ENCODE peak calls at places on chromosomes 13 and 19, in ten cellular contexts. Q is brain microvascular endothelial cell; O is WTC11; A is upper lobe of left lung; K is activated CD8-positive, alpha-beta T cell treated with anti-CD3 and anti-CD28 coated beads for 36 hours; Y is PC-9; V is MCF 10A; J is B cell; D is epithelial cell of esophagus; R is cardiac muscle cell. G is an unnamed sample.
A peak's percentile ranks its signal among the peaks of the same experiment; 100 is the strongest.

GRCh38 chr19:49502866-49503581 is 6.8 kb downstream of the RPS11 start:
- DNase-seq in Q (peak; percentile 47), O (no peak), A (peak; percentile 45), K (peak; percentile 60), Y (peak; percentile 46), V (peak; percentile 73), J (no peak), D (peak; percentile 73), R (peak; percentile 94), G (no peak)

GRCh38 chr19:5230730-5231555 is 109.7 kb downstream of the PTPRS start:
- DNase-seq in Q (no peak), O (no peak), A (no peak), K (no peak), Y (no peak), V (no peak), J (no peak), D (no peak), R (no peak), G (no peak)

GRCh38 chr13:35283856-35284255 is 192.6 kb downstream of the MAB21L1 start:
- DNase-seq in Q (no peak), O (no peak), A (no peak), K (no peak), Y (peak; percentile 43), V (peak; percentile 59), J (no peak), D (peak; percentile 83), R (peak; percentile 22), G (no peak)

GRCh38 chr19:41341669-41342490 is 11.8 kb downstream of the TGFB1 start:
- DNase-seq in Q (no peak), O (peak; percentile 56), A (peak; percentile 57), K (no peak), Y (no peak), V (no peak), J (peak; percentile 62), D (no peak), R (no peak), G (no peak)

GRCh38 chr13:29901714-29902631 is 51.6 kb upstream of the UBL3 start:
- DNase-seq in Q (peak; percentile 97), O (no peak), A (peak; percentile 42), K (peak; percentile 52), Y (peak; percentile 84), V (peak; percentile 94), J (no peak), D (peak; percentile 87), R (peak; percentile 98), G (no peak)

GRCh38 chr13:23673867-23674605 is 103.8 kb downstream of the TNFRSF19 start:
- DNase-seq in Q (no peak), O (no peak), A (no peak), K (no peak), Y (no peak), V (no peak), J (no peak), D (peak; percentile 41), R (no peak), G (no peak)

GRCh38 chr19:40549007-40549708 is 27.5 kb upstream of the SHKBP1 start:
- DNase-seq in Q (peak; percentile 14), O (peak; percentile 96), A (peak; percentile 73), K (peak; percentile 87), Y (no peak), V (peak; percentile 67), J (peak; percentile 79), D (peak; percentile 69), R (peak; percentile 54), G (peak; percentile 40)

GRCh38 chr19:7391218-7391670 is 42.5 kb downstream of the ARHGEF18 start:
- DNase-seq in Q (peak; percentile 66), O (no peak), A (no peak), K (no peak), Y (peak; percentile 92), V (peak; percentile 92), J (no peak), D (peak; percentile 99), R (peak; percentile 83), G (no peak)

GRCh38 chr19:11849264-11849615 is 714 bp downstream of the ZNF439 start:
- DNase-seq in Q (no peak), O (no peak), A (no peak), K (peak; percentile 50), Y (no peak), V (no peak), J (peak; percentile 58), D (no peak), R (no peak), G (no peak)

GRCh38 chr13:24389506-24389905 is 80.1 kb downstream of the C1QTNF9 start:
- DNase-seq in Q (no peak), O (no peak), A (no peak), K (no peak), Y (no peak), V (no peak), J (no peak), D (no peak), R (no peak), G (no peak)

GRCh38 chr19:12117203-12117970 is 22.8 kb downstream of the ZNF20 start:
- DNase-seq in Q (no peak), O (peak; percentile 40), A (no peak), K (no peak), Y (no peak), V (no peak), J (no peak), D (no peak), R (no peak), G (no peak)

GRCh38 chr13:97567510-97568243 is 133.7 kb downstream of the RAP2A start:
- DNase-seq in Q (no peak), O (no peak), A (peak; percentile 83), K (no peak), Y (peak; percentile 90), V (peak; percentile 90), J (no peak), D (peak; percentile 92), R (peak; percentile 83), G (no peak)

GRCh38 chr13:62371737-62372136 is 956.1 kb upstream of the PCDH20 start:
- DNase-seq in Q (no peak), O (no peak), A (no peak), K (no peak), Y (no peak), V (no peak), J (no peak), D (no peak), R (no peak), G (no peak)

GRCh38 chr19:53540091-53540490 is 2.1 kb downstream of the ZNF331 start:
- DNase-seq in Q (no peak), O (no peak), A (no peak), K (no peak), Y (no peak), V (no peak), J (no peak), D (no peak), R (no peak), G (no peak)

GRCh38 chr19:31140717-31141116 is 208.5 kb downstream of the TSHZ3 start:
- DNase-seq in Q (peak; percentile 80), O (no peak), A (no peak), K (no peak), Y (no peak), V (peak; percentile 5), J (no peak), D (peak; percentile 54), R (peak; percentile 47), G (no peak)

GRCh38 chr19:21134934-21135366 is 6.9 kb upstream of the ZNF431 start:
- DNase-seq in Q (no peak), O (no peak), A (no peak), K (no peak), Y (no peak), V (no peak), J (no peak), D (no peak), R (no peak), G (no peak)

DNA sequence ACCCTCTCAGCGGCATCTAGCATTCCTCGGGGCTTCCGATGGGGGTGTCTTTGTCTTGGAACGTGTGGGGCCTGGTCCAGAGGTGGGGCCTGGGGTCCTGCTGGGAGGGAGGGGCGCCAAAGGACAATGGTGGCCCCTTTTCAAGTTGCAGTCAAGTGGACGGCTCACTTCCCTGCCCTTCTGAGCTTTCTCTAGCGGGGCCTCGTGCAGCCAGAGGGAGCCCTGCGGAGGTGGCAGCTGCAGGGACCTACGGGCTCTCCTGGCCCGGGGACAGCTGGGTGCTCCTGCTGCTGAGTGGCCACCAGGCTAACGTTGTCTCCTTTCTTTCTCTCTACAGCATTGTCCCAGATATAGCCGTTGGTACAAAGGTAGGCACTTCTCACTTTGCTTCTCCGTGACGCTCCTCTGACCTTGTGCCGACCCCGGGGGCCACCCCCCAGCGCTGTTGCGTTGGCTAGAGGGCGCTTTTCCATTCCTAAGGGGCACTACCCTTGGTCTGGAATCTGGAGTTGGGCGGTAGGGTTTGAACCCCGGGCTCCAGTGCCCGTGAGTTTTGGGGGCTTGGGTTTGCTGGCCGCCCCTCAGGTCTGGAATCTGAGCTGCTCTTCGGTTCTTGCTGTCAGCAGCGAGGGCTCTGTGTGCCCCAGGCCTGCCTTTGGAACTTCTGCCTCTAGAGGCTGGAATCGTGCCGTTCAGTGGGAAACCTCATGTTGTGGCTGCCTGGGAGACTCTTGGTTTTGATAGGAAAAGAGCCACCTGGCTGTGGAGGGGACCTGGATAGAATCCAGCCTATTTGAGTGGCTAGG is 2.0 kb downstream of the PTBP1 start:
- DNase-seq in Q (no peak), O (no peak), A (no peak), K (no peak), Y (no peak), V (peak; percentile 63), J (peak; percentile 46), D (peak; percentile 47), R (peak; percentile 71), G (no peak)
- TF ChIP-seq CTCF in Q (peak; percentile 44), O (no peak), A (no peak), K (no peak), Y (peak; percentile 12), V (no peak), J (no peak), D (peak; percentile 40), R (peak; percentile 36), G (no peak)

GRCh38 chr13:36848228-36848982 is 29.4 kb downstream of the RFXAP start:
- DNase-seq in Q (peak; percentile 14), O (peak; percentile 29), A (no peak), K (peak; percentile 34), Y (no peak), V (peak; percentile 3), J (no peak), D (peak; percentile 27), R (peak; percentile 16), G (no peak)
- TF ChIP-seq CTCF in Q (peak; percentile 51), O (no peak), A (no peak), K (no peak), Y (peak; percentile 18), V (no peak), J (no peak), D (peak; percentile 27), R (no peak), G (no peak)

GRCh38 chr13:98773053-98773452 is 20.6 kb upstream of the SLC15A1 start:
- DNase-seq in Q (no peak), O (peak; percentile 57), A (no peak), K (no peak), Y (no peak), V (no peak), J (no peak), D (no peak), R (no peak), G (no peak)
- TF ChIP-seq CTCF in Q (peak; percentile 27), O (peak; percentile 44), A (no peak), K (no peak), Y (no peak), V (no peak), J (no peak), D (no peak), R (peak; percentile 2), G (no peak)

DNA sequence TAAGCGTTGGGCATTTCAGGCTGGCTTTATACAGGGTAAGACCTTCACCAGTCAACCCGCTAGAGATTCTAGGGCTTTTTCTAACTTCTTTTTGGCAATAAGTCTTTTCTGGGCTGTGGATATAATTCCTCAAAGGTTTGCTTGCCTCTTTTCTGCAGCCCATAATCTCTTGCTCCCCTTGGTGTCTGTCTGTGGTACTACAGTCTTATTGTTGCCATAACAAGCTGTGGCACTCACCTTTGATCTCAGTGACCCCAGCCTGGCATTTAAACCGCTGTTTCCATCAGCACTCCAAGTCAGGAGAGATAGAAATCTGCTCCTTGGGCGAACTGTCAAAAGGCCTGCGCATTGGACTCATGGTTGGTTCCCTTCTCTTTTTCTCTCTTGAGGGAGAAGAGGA is 14.5 kb upstream of the MPHOSPH8 start:
- DNase-seq in Q (peak; percentile 39), O (peak; percentile 15), A (no peak), K (peak; percentile 40), Y (no peak), V (peak; percentile 53), J (no peak), D (peak; percentile 59), R (peak; percentile 56), G (no peak)
- TF ChIP-seq CTCF in Q (peak; percentile 78), O (no peak), A (no peak), K (peak; percentile 45), Y (peak; percentile 79), V (peak; percentile 61), J (peak; percentile 35), D (peak; percentile 83), R (peak; percentile 80), G (no peak)